ENCODE peak calls at places on chromosomes 6 and 20, in seven cellular contexts. M, U, T, B, E, K and Z are unnamed samples.

GRCh38 chr6:109236140-109237081 is 141.1 kb downstream of the CEP57L1 start:
- DNase-seq in M (peak; percentile 64), U (no peak), T (peak; percentile 80), B (no peak), E (no peak), K (no peak), Z (no peak)

GRCh38 chr20:46021361-46022359 is 7.4 kb upstream of the SLC12A5 start:
- DNase-seq in M (peak; percentile 89), U (no peak), T (peak; percentile 73), B (no peak), E (no peak), K (no peak), Z (no peak)

GRCh38 chr20:25280574-25281535 is 33.0 kb downstream of the PYGB start:
- DNase-seq in M (no peak), U (peak; percentile 13), T (peak; percentile 11), B (no peak), E (peak; percentile 11), K (no peak), Z (no peak)

GRCh38 chr6:25298508-25298834 is 19.3 kb downstream of the CARMIL1 start:
- DNase-seq in M (no peak), U (no peak), T (no peak), B (no peak), E (no peak), K (no peak), Z (no peak)

GRCh38 chr6:83160167-83160566 is 32.9 kb downstream of the PGM3 start:
- DNase-seq in M (no peak), U (no peak), T (no peak), B (no peak), E (no peak), K (no peak), Z (no peak)

GRCh38 chr6:156953478-156954146 is 176.4 kb downstream of the ARID1B start:
- DNase-seq in M (peak; percentile 49), U (no peak), T (no peak), B (no peak), E (no peak), K (peak; percentile 99), Z (peak; percentile 96)

GRCh38 chr20:59667131-59667530 is 62.8 kb downstream of the PHACTR3 start:
- DNase-seq in M (no peak), U (no peak), T (no peak), B (no peak), E (no peak), K (no peak), Z (no peak)

GRCh38 chr6:7542065-7542877 is 800 bp downstream of the DSP start:
- DNase-seq in M (peak; percentile 69), U (peak; percentile 30), T (peak; percentile 22), B (peak; percentile 27), E (no peak), K (peak; percentile 19), Z (no peak)

GRCh38 chr6:113879186-113880096 is 22.3 kb downstream of the MARCKS start:
- DNase-seq in M (peak; percentile 31), U (no peak), T (peak; percentile 65), B (peak; percentile 55), E (peak; percentile 46), K (peak; percentile 84), Z (peak; percentile 64)

GRCh38 chr20:35207950-35208611 is 18.4 kb upstream of the MMP24 start:
- DNase-seq in M (peak; percentile 69), U (peak; percentile 78), T (peak; percentile 88), B (peak; percentile 82), E (peak; percentile 74), K (peak; percentile 57), Z (peak; percentile 63)

GRCh38 chr6:120354452-120355098 is 979.7 kb downstream of the TBC1D32 start:
- DNase-seq in M (no peak), U (no peak), T (no peak), B (no peak), E (no peak), K (peak; percentile 49), Z (peak; percentile 85)

GRCh38 chr20:58568441-58568931 is 53.3 kb upstream of the APCDD1L start:
- DNase-seq in M (no peak), U (no peak), T (no peak), B (no peak), E (peak; percentile 51), K (no peak), Z (no peak)

GRCh38 chr20:42961771-42962170 is 227.9 kb downstream of the PTPRT start:
- DNase-seq in M (no peak), U (no peak), T (no peak), B (no peak), E (no peak), K (no peak), Z (no peak)

GRCh38 chr6:85362652-85363310 is 87.1 kb upstream of the NT5E start:
- DNase-seq in M (no peak), U (no peak), T (no peak), B (no peak), E (no peak), K (peak; percentile 66), Z (no peak)

GRCh38 chr20:60931691-60932090 is 320.4 kb upstream of the CDH4 start:
- DNase-seq in M (no peak), U (no peak), T (no peak), B (no peak), E (no peak), K (no peak), Z (no peak)

GRCh38 chr6:151229401-151230276 is 10.1 kb upstream of the AKAP12 start:
- DNase-seq in M (no peak), U (no peak), T (no peak), B (no peak), E (no peak), K (no peak), Z (no peak)

GRCh38 chr20:9323622-9324021 is 190.8 kb upstream of the LAMP5 start:
- DNase-seq in M (no peak), U (no peak), T (no peak), B (no peak), E (no peak), K (no peak), Z (no peak)

GRCh38 chr6:138509371-138509770 is 10.1 kb upstream of the NHSL1 start:
- DNase-seq in M (no peak), U (peak; percentile 28), T (peak; percentile 75), B (peak; percentile 68), E (no peak), K (peak; percentile 33), Z (peak; percentile 47)

GRCh38 chr6:70860044-70860443 is 96.8 kb downstream of the B3GAT2 start:
- DNase-seq in M (no peak), U (no peak), T (no peak), B (no peak), E (no peak), K (peak; percentile 29), Z (no peak)

GRCh38 chr20:48904566-48905321 is 16.8 kb upstream of the ARFGEF2 start:
- DNase-seq in M (peak; percentile 53), U (peak; percentile 37), T (peak; percentile 74), B (peak; percentile 29), E (peak; percentile 56), K (peak; percentile 36), Z (peak; percentile 40)

GRCh38 chr20:3616250-3616649 is 46.9 kb downstream of the GFRA4 start:
- DNase-seq in M (no peak), U (peak; percentile 42), T (no peak), B (peak; percentile 11), E (no peak), K (peak; percentile 69), Z (peak; percentile 53)

GRCh38 chr6:125066964-125067363 is 86.6 kb upstream of the TPD52L1 start:
- DNase-seq in M (no peak), U (no peak), T (no peak), B (no peak), E (no peak), K (peak; percentile 89), Z (peak; percentile 79)

GRCh38 chr6:9851006-9851405 is 563.9 kb downstream of the TFAP2A start:
- DNase-seq in M (no peak), U (no peak), T (no peak), B (no peak), E (no peak), K (no peak), Z (no peak)
- H3K9me3 ChIP-seq in M (peaks cover 2% of the 10 kb centered on the region), U (peaks cover 84% of the 10 kb centered on the region), T (no peaks in the 10 kb centered on the region), B (no peaks in the 10 kb centered on the region), E (no peaks in the 10 kb centered on the region), K (no peaks in the 10 kb centered on the region), Z (peaks cover 9% of the 10 kb centered on the region)

DNA sequence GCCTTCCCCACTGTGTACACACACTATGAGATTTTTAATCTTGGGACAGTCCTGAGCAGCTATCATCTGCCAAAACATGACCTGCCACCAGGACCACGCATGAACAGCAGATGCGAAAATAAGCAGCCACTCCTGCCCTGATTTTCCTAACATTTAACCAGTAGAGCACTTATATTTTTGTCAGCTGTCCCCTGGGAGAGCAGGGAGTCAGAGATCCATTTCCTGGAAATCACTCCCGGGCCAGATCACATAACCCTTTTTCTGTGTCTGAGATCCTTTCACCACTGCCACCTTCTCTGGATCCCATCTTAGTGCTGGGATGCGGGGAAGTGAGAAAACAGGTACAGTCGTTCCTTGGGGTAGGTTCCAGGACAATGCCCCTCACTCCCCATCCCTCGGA is 5.7 kb downstream of the SDCBP2 start:
- DNase-seq in M (no peak), U (no peak), T (no peak), B (no peak), E (no peak), K (no peak), Z (no peak)
- H3K4me1 ChIP-seq in M (peaks cover 20% of the 10 kb centered on the region), U (peaks cover 80% of the 10 kb centered on the region), T (peaks cover 32% of the 10 kb centered on the region), B (no peaks in the 10 kb centered on the region), E (peaks cover 18% of the 10 kb centered on the region), K (peaks cover 37% of the 10 kb centered on the region), Z (peaks cover 32% of the 10 kb centered on the region)

DNA sequence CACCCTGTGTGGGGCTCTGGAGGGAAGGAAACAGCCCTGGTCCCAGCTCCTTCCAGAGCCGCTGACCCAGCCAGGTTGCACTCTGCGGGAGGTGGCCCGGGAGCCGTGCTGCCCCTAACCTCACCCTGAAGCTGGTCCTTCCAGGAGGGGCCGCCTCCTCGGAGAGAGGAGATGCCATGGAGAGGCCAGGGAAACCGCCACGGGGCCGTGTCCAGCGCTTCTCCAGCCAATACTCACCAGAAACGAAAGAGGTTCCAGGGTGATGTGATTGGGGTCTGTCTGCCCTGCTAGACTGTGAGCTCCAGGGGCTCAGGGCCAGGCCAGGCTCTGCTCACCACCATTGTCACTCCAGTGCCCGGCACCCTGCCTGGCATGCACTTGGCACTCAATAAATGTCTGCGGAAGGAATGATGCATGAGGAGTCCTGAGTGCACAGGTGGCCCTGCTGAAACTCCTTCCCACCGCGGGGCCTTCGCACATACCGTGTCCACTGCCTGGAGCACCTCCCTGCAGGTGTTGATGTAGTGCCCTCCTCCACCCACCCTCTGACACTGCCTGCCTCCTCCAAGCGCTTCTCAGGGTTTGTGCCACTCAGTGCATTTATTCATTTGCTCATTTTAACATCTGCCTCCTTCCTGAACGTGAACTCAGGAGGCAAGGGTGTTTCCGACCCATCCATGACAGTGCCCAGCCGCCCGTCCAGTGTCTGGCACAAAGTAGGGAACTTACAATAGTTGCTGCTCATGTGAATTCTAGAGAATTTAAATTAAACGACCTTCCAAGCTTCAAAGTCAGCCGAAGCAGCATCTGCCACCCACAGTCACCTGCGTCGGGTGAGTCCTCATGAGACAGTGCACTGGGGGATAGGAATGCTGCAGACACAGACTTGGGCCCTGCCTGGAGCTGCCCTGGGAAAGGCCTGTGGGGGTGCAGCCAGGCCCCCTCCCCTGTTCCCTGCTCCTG is 30.3 kb downstream of the RBM38 start:
- DNase-seq in M (no peak), U (no peak), T (no peak), B (no peak), E (no peak), K (no peak), Z (no peak)
- H3K27ac ChIP-seq in M (no peak overlapping the region), U (no peak overlapping the region), T (no peak overlapping the region), B (no peak overlapping the region), E (no peak overlapping the region), K (no peak overlapping the region), Z (no peak overlapping the region)

DNA sequence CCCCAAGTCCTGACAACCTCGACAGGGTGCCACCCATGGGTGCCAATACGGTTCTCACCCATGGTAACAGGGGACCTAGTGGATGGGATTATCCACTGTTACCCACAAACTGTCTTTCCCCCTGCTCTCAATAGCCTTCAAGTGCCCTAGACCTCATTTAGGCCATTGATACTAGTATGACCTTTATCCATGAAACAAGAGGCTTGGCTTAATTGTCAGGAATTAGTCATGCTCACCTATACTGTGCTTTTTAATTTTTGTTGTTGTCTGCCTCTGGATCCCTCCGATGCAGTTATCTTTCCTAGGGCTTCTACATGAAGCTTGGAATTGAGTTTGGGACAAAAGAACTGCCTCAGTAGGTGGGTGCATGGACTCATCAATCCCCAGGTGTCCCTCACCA is 11.8 kb upstream of the IL22RA2 start:
- DNase-seq in M (no peak), U (no peak), T (no peak), B (no peak), E (no peak), K (no peak), Z (no peak)
- H3K9me3 ChIP-seq in M (peaks cover 10% of the 10 kb centered on the region), U (peaks cover 87% of the 10 kb centered on the region), T (no peaks in the 10 kb centered on the region), B (no peaks in the 10 kb centered on the region), E (no peaks in the 10 kb centered on the region), K (no peaks in the 10 kb centered on the region), Z (peaks cover 33% of the 10 kb centered on the region)